ENCODE peak calls at places on chromosomes 2 and 18, in six cellular contexts. L is CD8-positive, alpha-beta T cell; J is left lung; K is fibroblast of lung; T is heart right ventricle; O is neural progenitor cell. F is an unnamed sample.

GRCh38 chr2:142586693-142587432 is 290.6 kb upstream of the KYNU start:
- DNase-seq in L (no peak), J (no peak), K (no peak), T (no peak), O (no peak), F (no peak)

GRCh38 chr2:11762799-11763461 is 16.5 kb downstream of the LPIN1 start:
- DNase-seq in L (no peak), J (peak; percentile 51), K (no peak), T (no peak), O (no peak), F (no peak)

GRCh38 chr2:67002618-67003371 is 394.3 kb upstream of the ETAA1 start:
- DNase-seq in L (no peak), J (no peak), K (no peak), T (no peak), O (no peak), F (peak; percentile 73)

GRCh38 chr2:186380805-186381204 is 105.3 kb upstream of the ZC3H15 start:
- DNase-seq in L (no peak), J (no peak), K (no peak), T (no peak), O (no peak), F (no peak)

GRCh38 chr2:127094509-127095366 is 12.2 kb downstream of the BIN1 start:
- DNase-seq in L (no peak), J (peak; percentile 78), K (peak; percentile 69), T (no peak), O (peak; percentile 51), F (no peak)

GRCh38 chr2:105032476-105032875 is 5.4 kb upstream of the MRPS9 start:
- DNase-seq in L (no peak), J (no peak), K (no peak), T (no peak), O (no peak), F (peak; percentile 58)

GRCh38 chr2:204064119-204064518 is 127.6 kb downstream of the ICOS start:
- DNase-seq in L (no peak), J (no peak), K (no peak), T (no peak), O (no peak), F (no peak)

GRCh38 chr2:218982312-218983262 is 2.4 kb downstream of the FEV start:
- DNase-seq in L (no peak), J (no peak), K (no peak), T (no peak), O (no peak), F (no peak)

GRCh38 chr2:227782804-227783203 is 30.8 kb upstream of the CCL20 start:
- DNase-seq in L (no peak), J (no peak), K (no peak), T (no peak), O (no peak), F (no peak)

GRCh38 chr2:72745679-72746368 is 80.0 kb downstream of the EXOC6B start:
- DNase-seq in L (no peak), J (no peak), K (peak; percentile 83), T (peak; percentile 13), O (peak; percentile 78), F (no peak)

GRCh38 chr2:191280304-191280703 is 35.1 kb downstream of the MYO1B start:
- DNase-seq in L (no peak), J (no peak), K (no peak), T (no peak), O (peak; percentile 84), F (no peak)

DNA sequence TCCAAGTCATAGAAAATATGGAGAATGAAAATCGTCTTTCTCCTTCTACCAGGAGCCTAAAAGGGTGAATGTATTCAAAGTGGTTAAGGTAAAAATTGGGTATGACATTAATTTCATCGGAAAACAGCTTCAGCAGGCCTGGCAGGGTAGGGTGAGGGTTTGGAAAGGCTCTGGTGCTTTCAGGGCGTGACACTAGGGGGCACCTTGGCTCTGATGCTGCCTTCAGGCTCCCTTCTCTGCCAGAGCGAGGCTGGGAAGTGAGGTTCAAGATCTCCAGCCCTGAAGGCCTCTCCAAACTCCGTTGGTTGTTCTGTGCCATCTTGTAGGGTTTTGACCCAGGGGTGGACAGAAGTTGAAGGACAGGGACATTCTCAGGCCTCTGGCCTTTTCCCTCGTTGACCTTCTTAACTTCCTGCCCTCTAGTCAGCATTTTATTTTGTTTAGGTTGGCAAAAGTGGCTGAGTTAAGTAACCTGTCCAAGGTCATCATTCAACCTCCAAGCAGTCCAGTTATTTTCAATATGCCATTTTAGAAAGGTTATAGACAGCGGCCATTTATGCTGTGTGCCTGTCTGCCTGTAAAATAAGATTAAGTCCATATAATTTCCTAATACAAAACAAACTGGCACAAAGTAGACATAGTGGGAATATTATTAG is 40.3 kb downstream of the EML6 start:
- DNase-seq in L (no peak), J (no peak), K (no peak), T (no peak), O (peak; percentile 47), F (no peak)
- H3K4me1 ChIP-seq in L (no peaks in the 10 kb centered on the region), J (no peaks in the 10 kb centered on the region), K (no peaks in the 10 kb centered on the region), T (no peaks in the 10 kb centered on the region), O (no peaks in the 10 kb centered on the region), F (peaks cover 42% of the 10 kb centered on the region)

GRCh38 chr18:10140461-10140911 is 226.7 kb downstream of the VAPA start:
- DNase-seq in L (no peak), J (no peak), K (peak; percentile 42), T (no peak), O (no peak), F (no peak)
- H3K27ac ChIP-seq in L (no peak overlapping the region), J (peak overlapping the region; percentile 1), K (no peak overlapping the region), T (no peak overlapping the region), O (no peak overlapping the region), F (no peak overlapping the region)

GRCh38 chr18:49368161-49368875 is 92.1 kb downstream of the DYM start:
- DNase-seq in L (no peak), J (no peak), K (no peak), T (no peak), O (no peak), F (no peak)

GRCh38 chr18:49364821-49365220 is 95.6 kb downstream of the DYM start:
- DNase-seq in L (no peak), J (no peak), K (no peak), T (no peak), O (no peak), F (peak; percentile 53)

GRCh38 chr18:49359732-49360444 is 100.6 kb downstream of the DYM start:
- DNase-seq in L (no peak), J (no peak), K (peak; percentile 84), T (no peak), O (no peak), F (peak; percentile 25)

GRCh38 chr18:49360582-49360981 is 99.9 kb downstream of the DYM start:
- DNase-seq in L (no peak), J (no peak), K (no peak), T (no peak), O (no peak), F (no peak)

DNA sequence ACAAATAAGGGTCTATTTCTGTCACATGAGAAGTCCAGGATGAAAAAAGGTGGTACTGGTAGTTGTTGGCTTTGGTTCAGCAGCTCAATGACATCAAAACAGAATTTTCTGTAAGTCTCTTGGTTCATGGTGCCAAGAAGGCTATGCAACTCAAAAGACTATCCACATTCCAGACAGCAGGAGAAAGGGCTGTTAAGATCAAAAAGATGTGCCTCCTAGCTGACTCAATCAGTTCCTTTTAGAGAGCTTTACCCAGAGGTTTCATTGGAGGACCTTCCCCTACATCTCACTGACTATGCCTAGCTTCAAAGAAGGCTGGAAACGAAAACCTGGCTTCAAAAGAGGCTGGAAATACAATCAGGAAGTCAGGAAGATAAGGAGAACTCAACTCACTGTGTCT is 98.0 kb downstream of the DYM start:
- DNase-seq in L (no peak), J (no peak), K (no peak), T (no peak), O (no peak), F (no peak)
- H3K4me1 ChIP-seq in L (peaks cover 5% of the 10 kb centered on the region), J (peaks cover 16% of the 10 kb centered on the region), K (no peaks in the 10 kb centered on the region), T (peaks cover 14% of the 10 kb centered on the region), O (no peaks in the 10 kb centered on the region), F (peaks cover 9% of the 10 kb centered on the region)

GRCh38 chr2:160293401-160293911 is 93.4 kb upstream of the ITGB6 start:
- DNase-seq in L (no peak), J (no peak), K (peak; percentile 89), T (no peak), O (no peak), F (peak; percentile 97)
- H3K27ac ChIP-seq in L (no peak overlapping the region), J (peak overlapping the region; percentile 69), K (peak overlapping the region; percentile 94), T (peak overlapping the region; percentile 50), O (no peak overlapping the region), F (peak overlapping the region; percentile 68)

DNA sequence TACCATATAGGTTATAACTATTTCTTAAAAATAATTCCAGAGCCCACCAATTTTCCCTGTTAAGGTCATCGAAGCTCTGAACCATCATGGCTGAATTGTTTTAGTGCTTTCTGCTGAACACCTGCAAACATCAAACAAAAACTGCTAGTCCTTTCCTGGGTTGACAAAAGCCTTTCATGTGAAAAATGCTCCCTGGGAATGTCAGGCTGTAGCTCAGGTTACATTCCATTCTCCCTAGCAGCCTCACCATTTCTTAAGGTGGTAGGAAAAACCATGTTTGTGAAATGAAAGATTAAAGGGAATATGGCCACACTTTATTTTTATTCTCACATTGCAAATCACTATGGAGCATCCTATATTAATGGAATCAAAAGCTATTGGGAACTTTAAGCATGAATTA is 5.7 kb downstream of the TCF4 start:
- DNase-seq in L (no peak), J (no peak), K (no peak), T (no peak), O (peak; percentile 74), F (no peak)
- H3K4me1 ChIP-seq in L (no peaks in the 10 kb centered on the region), J (peaks cover 12% of the 10 kb centered on the region), K (peaks cover 4% of the 10 kb centered on the region), T (peaks cover 47% of the 10 kb centered on the region), O (peaks cover 76% of the 10 kb centered on the region), F (no peaks in the 10 kb centered on the region)

GRCh38 chr2:213101109-213101508 is 50.3 kb downstream of the IKZF2 start:
- DNase-seq in L (no peak), J (no peak), K (no peak), T (no peak), O (no peak), F (peak; percentile 30)

GRCh38 chr2:213104903-213105202 is 46.6 kb downstream of the IKZF2 start:
- DNase-seq in L (no peak), J (no peak), K (no peak), T (no peak), O (no peak), F (no peak)

GRCh38 chr2:213105212-213105611 is 46.2 kb downstream of the IKZF2 start:
- DNase-seq in L (no peak), J (no peak), K (no peak), T (no peak), O (no peak), F (peak; percentile 34)

GRCh38 chr2:213101686-213102460 is 49.5 kb downstream of the IKZF2 start:
- DNase-seq in L (no peak), J (no peak), K (no peak), T (no peak), O (no peak), F (no peak)

DNA sequence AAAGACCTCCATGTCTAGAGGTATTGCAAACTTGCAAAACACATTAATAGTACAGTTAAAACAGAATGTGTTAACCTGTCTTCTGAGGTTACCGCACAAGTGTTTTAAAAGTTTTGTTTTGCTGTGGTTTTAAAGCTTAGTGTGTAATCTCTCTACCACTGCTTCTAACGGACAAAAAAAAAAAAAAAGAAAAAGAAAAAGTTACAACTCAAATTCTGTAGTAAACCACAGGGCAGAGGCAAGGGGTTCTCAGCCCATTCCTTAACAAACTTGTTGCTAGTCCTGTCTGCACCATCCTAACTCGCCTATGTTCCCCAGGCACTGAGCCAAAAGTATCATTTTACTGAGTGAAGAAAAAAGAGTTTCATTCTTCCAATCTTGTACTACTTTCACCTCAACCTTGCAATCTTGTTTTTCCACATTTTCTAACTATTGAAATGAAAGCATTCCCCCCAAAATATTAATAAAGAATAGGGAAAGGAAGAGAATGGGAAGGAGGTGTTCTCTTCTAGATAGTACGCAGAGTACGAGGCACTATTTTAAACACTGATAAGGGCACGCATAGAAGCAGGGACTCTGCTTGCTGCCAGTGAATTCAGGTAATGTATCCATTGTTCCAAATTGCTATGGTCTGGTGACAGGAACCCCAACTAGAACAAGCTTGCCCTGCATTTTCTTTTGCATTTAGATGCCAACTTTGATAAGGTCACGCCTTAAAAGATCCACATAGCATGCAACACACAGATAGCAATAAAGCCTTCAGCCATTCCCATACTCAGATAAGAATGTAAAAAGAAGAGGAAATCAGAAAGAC is 47.1 kb downstream of the IKZF2 start:
- DNase-seq in L (no peak), J (no peak), K (peak; percentile 62), T (no peak), O (no peak), F (peak; percentile 50)
- H3K27ac ChIP-seq in L (no peak overlapping the region), J (no peak overlapping the region), K (no peak overlapping the region), T (peak overlapping the region; percentile 51), O (peak overlapping the region; percentile 82), F (no peak overlapping the region)

F was measured in foreskin keratinocyte.